ENCODE peak calls at places on chromosome 22, in six cellular contexts. One of them, this sample, is unnamed.

GRCh38 chr22:24146791-24147353 is 34.4 kb upstream of the SUSD2 start:
- DNase-seq in non-pigmented ciliary epithelial cell: no peak
- DNase-seq in GM06990: no peak
- DNase-seq in HEK293T: no peak
- DNase-seq in NCI-H1048: no peak
- DNase-seq in AML-193: no peak
- DNase-seq in this sample: peak

GRCh38 chr22:39290724-39291161 is 28.7 kb downstream of the RPL3 start:
- DNase-seq in non-pigmented ciliary epithelial cell: no peak
- DNase-seq in GM06990: no peak
- DNase-seq in HEK293T: no peak
- DNase-seq in NCI-H1048: no peak
- DNase-seq in AML-193: no peak
- DNase-seq in this sample: no peak

GRCh38 chr22:44168206-44168605 is 12.5 kb upstream of the PARVG start:
- DNase-seq in non-pigmented ciliary epithelial cell: no peak
- DNase-seq in GM06990: no peak
- DNase-seq in HEK293T: no peak
- DNase-seq in NCI-H1048: no peak
- DNase-seq in AML-193: no peak
- DNase-seq in this sample: no peak

GRCh38 chr22:49936973-49937757 is 18.7 kb downstream of the CRELD2 start:
- DNase-seq in non-pigmented ciliary epithelial cell: no peak
- DNase-seq in GM06990: no peak
- DNase-seq in HEK293T: no peak
- DNase-seq in NCI-H1048: no peak
- DNase-seq in AML-193: no peak
- DNase-seq in this sample: no peak

GRCh38 chr22:49238181-49239141 is 589.2 kb downstream of the BRD1 start:
- DNase-seq in non-pigmented ciliary epithelial cell: no peak
- DNase-seq in GM06990: no peak
- DNase-seq in HEK293T: no peak
- DNase-seq in NCI-H1048: no peak
- DNase-seq in AML-193: no peak
- DNase-seq in this sample: no peak

GRCh38 chr22:46574993-46575914 is 37.8 kb upstream of the CELSR1 start:
- DNase-seq in non-pigmented ciliary epithelial cell: no peak
- DNase-seq in GM06990: no peak
- DNase-seq in HEK293T: no peak
- DNase-seq in NCI-H1048: no peak
- DNase-seq in AML-193: no peak
- DNase-seq in this sample: no peak

GRCh38 chr22:35549338-35549737 is 8.7 kb downstream of the RASD2 start:
- DNase-seq in non-pigmented ciliary epithelial cell: no peak
- DNase-seq in GM06990: no peak
- DNase-seq in HEK293T: no peak
- DNase-seq in NCI-H1048: no peak
- DNase-seq in AML-193: no peak
- DNase-seq in this sample: no peak

GRCh38 chr22:50002791-50003190 is 9.8 kb downstream of the IL17REL start:
- DNase-seq in non-pigmented ciliary epithelial cell: no peak
- DNase-seq in GM06990: no peak
- DNase-seq in HEK293T: peak
- DNase-seq in NCI-H1048: no peak
- DNase-seq in AML-193: no peak
- DNase-seq in this sample: no peak

GRCh38 chr22:19596680-19597398 is 72.6 kb upstream of the CLDN5 start:
- DNase-seq in non-pigmented ciliary epithelial cell: no peak
- DNase-seq in GM06990: no peak
- DNase-seq in HEK293T: peak
- DNase-seq in NCI-H1048: no peak
- DNase-seq in AML-193: no peak
- DNase-seq in this sample: no peak

GRCh38 chr22:30878516-30879365 is 89.8 kb downstream of the MORC2 start:
- DNase-seq in non-pigmented ciliary epithelial cell: no peak
- DNase-seq in GM06990: no peak
- DNase-seq in HEK293T: peak
- DNase-seq in NCI-H1048: no peak
- DNase-seq in AML-193: no peak
- DNase-seq in this sample: no peak

GRCh38 chr22:41989246-41989645 is 9.3 kb upstream of the WBP2NL start:
- DNase-seq in non-pigmented ciliary epithelial cell: no peak
- DNase-seq in GM06990: no peak
- DNase-seq in HEK293T: no peak
- DNase-seq in NCI-H1048: no peak
- DNase-seq in AML-193: no peak
- DNase-seq in this sample: no peak

GRCh38 chr22:35253946-35254345 is 3.3 kb upstream of the HMGXB4 start:
- DNase-seq in non-pigmented ciliary epithelial cell: no peak
- DNase-seq in GM06990: no peak
- DNase-seq in HEK293T: no peak
- DNase-seq in NCI-H1048: no peak
- DNase-seq in AML-193: no peak
- DNase-seq in this sample: no peak

GRCh38 chr22:49201046-49201970 is 626.4 kb downstream of the BRD1 start:
- DNase-seq in non-pigmented ciliary epithelial cell: no peak
- DNase-seq in GM06990: no peak
- DNase-seq in HEK293T: no peak
- DNase-seq in NCI-H1048: no peak
- DNase-seq in AML-193: no peak
- DNase-seq in this sample: no peak

GRCh38 chr22:22425366-22425765 is 83.2 kb downstream of the ZNF280B start:
- DNase-seq in non-pigmented ciliary epithelial cell: no peak
- DNase-seq in GM06990: no peak
- DNase-seq in HEK293T: no peak
- DNase-seq in NCI-H1048: no peak
- DNase-seq in AML-193: no peak
- DNase-seq in this sample: no peak

This sample was measured in astrocyte of the cerebellum.